ENCODE peak calls at places on chromosomes 13 and 19, in eight cellular contexts. Z is epithelial cell of esophagus; F is fibroblast of lung; P is adrenal gland; A is AG10803; U is CD8-positive, alpha-beta T cell; G is cardiac muscle cell; H is mammary epithelial cell. K is an unnamed sample.

GRCh38 chr13:33490461-33491327 is 205.1 kb upstream of the STARD13 start:
- DNase-seq in Z (no peak), F (no peak), P (no peak), A (peak), U (no peak), G (no peak), H (no peak), K (peak)

GRCh38 chr13:80340643-80341097 is 256 bp downstream of the SPRY2 start:
- DNase-seq in Z (peak), F (peak), P (peak), A (peak), U (no peak), G (no peak), H (no peak), K (no peak)

GRCh38 chr13:40503966-40504591 is 162.4 kb downstream of the FOXO1 start:
- DNase-seq in Z (peak), F (peak), P (no peak), A (peak), U (no peak), G (no peak), H (peak), K (peak)

GRCh38 chr19:55058781-55059610 is 4.0 kb downstream of the RDH13 start:
- DNase-seq in Z (no peak), F (no peak), P (no peak), A (no peak), U (no peak), G (no peak), H (no peak), K (no peak)

GRCh38 chr19:50555447-50556235 is 12.6 kb downstream of the LRRC4B start:
- DNase-seq in Z (no peak), F (no peak), P (no peak), A (no peak), U (no peak), G (peak), H (no peak), K (no peak)

GRCh38 chr13:31321457-31321856 is 121.7 kb downstream of the B3GLCT start:
- DNase-seq in Z (no peak), F (no peak), P (no peak), A (no peak), U (no peak), G (no peak), H (no peak), K (peak)

GRCh38 chr19:4256563-4256962 is 9.7 kb downstream of the YJU2 start:
- DNase-seq in Z (no peak), F (no peak), P (no peak), A (no peak), U (no peak), G (no peak), H (no peak), K (no peak)

GRCh38 chr19:10289836-10290438 is at the start of gene ICAM5:
- DNase-seq in Z (peak), F (no peak), P (no peak), A (no peak), U (peak), G (peak), H (no peak), K (no peak)

GRCh38 chr19:41821003-41821735 is 23.3 kb downstream of the LYPD4 start:
- DNase-seq in Z (peak), F (peak), P (no peak), A (no peak), U (peak), G (no peak), H (peak), K (peak)

GRCh38 chr13:43608400-43609137 is 178.2 kb downstream of the ENOX1 start:
- DNase-seq in Z (no peak), F (no peak), P (no peak), A (no peak), U (no peak), G (no peak), H (no peak), K (no peak)

GRCh38 chr19:44808463-44809371 is at the start of gene BCAM:
- DNase-seq in Z (peak), F (peak), P (peak), A (peak), U (no peak), G (peak), H (peak), K (no peak)

GRCh38 chr13:34357435-34358232 is 539.7 kb downstream of the RFC3 start:
- DNase-seq in Z (peak), F (peak), P (peak), A (peak), U (no peak), G (no peak), H (peak), K (peak)

GRCh38 chr19:10333758-10334339 is 520 bp upstream of the RAVER1 start:
- DNase-seq in Z (no peak), F (no peak), P (no peak), A (no peak), U (peak), G (peak), H (no peak), K (no peak)

GRCh38 chr19:10701955-10702307 is 692 bp downstream of the QTRT1 start:
- DNase-seq in Z (no peak), F (no peak), P (no peak), A (no peak), U (no peak), G (peak), H (no peak), K (no peak)

GRCh38 chr19:38213911-38214625 is 10.0 kb downstream of the DPF1 start:
- DNase-seq in Z (peak), F (peak), P (no peak), A (peak), U (peak), G (no peak), H (peak), K (peak)

GRCh38 chr13:51202477-51203046 is 19.6 kb upstream of the FAM124A start:
- DNase-seq in Z (no peak), F (no peak), P (no peak), A (no peak), U (no peak), G (no peak), H (no peak), K (no peak)

GRCh38 chr19:13234518-13234917 is 84.3 kb downstream of the IER2 start:
- DNase-seq in Z (no peak), F (peak), P (no peak), A (peak), U (peak), G (peak), H (no peak), K (no peak)

GRCh38 chr19:43455321-43456113 is 9.9 kb downstream of the LYPD3 start:
- DNase-seq in Z (peak), F (no peak), P (no peak), A (no peak), U (no peak), G (no peak), H (no peak), K (no peak)

GRCh38 chr13:109785141-109785891 is 1.1 kb downstream of the IRS2 start:
- DNase-seq in Z (peak), F (peak), P (peak), A (peak), U (peak), G (peak), H (peak), K (no peak)

GRCh38 chr19:41195675-41196497 is 2.9 kb downstream of the CYP2S1 start:
- DNase-seq in Z (peak), F (peak), P (no peak), A (no peak), U (no peak), G (no peak), H (peak), K (no peak)

GRCh38 chr13:111043575-111043982 is 71.5 kb upstream of the ARHGEF7 start:
- DNase-seq in Z (no peak), F (no peak), P (no peak), A (peak), U (no peak), G (no peak), H (peak), K (no peak)

GRCh38 chr19:10718205-10719196 is 622 bp downstream of the DNM2 start:
- DNase-seq in Z (peak), F (peak), P (peak), A (peak), U (peak), G (peak), H (peak), K (no peak)

GRCh38 chr19:2619076-2619475 is 83.4 kb downstream of the GNG7 start:
- DNase-seq in Z (no peak), F (no peak), P (no peak), A (no peak), U (no peak), G (no peak), H (no peak), K (no peak)

GRCh38 chr13:21234537-21234936 is 58.1 kb downstream of the MRPL57 start:
- DNase-seq in Z (no peak), F (no peak), P (no peak), A (peak), U (no peak), G (no peak), H (peak), K (no peak)

GRCh38 chr19:6414033-6414643 is 10.5 kb downstream of the KHSRP start:
- DNase-seq in Z (no peak), F (no peak), P (no peak), A (no peak), U (no peak), G (no peak), H (no peak), K (no peak)

GRCh38 chr19:3210347-3211017 is 14.0 kb upstream of the CELF5 start:
- DNase-seq in Z (peak), F (no peak), P (peak), A (no peak), U (peak), G (peak), H (peak), K (no peak)

GRCh38 chr13:80359459-80360297 is 18.8 kb upstream of the SPRY2 start:
- DNase-seq in Z (no peak), F (no peak), P (no peak), A (no peak), U (no peak), G (peak), H (no peak), K (no peak)

GRCh38 chr19:29326849-29327840 is 114.2 kb upstream of the UQCRFS1 start:
- DNase-seq in Z (no peak), F (no peak), P (no peak), A (no peak), U (no peak), G (no peak), H (no peak), K (no peak)

GRCh38 chr19:19643158-19644053 is at the start of gene GMIP:
- DNase-seq in Z (peak), F (peak), P (peak), A (peak), U (peak), G (peak), H (peak), K (no peak)

GRCh38 chr19:7641288-7642276 is 4.7 kb downstream of the STXBP2 start:
- DNase-seq in Z (no peak), F (no peak), P (no peak), A (no peak), U (no peak), G (no peak), H (no peak), K (no peak)
- TF ChIP-seq CTCF in Z (peak), F (no peak), P (no peak), A (no peak), U (no peak), G (peak), H (no peak), K (no peak)

DNA sequence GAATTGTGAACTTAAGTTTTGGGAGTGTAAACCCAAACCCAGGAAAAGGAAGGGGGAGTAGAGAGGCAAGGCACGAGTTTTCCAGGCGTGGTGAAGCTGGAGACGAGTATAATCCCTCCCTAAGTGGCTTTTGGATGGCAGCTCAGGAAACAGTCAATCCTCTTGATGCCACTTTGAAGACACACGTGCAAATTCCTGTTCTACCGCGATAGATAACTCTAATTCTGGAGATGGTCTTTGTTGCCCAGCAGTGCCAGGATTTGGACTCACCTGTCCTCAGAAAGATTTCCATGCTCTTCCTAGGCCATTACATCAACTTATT is 2.0 kb downstream of the HS6ST3 start:
- DNase-seq in Z (no peak), F (no peak), P (no peak), A (no peak), U (no peak), G (no peak), H (no peak), K (no peak)
- H3K4me3 ChIP-seq in Z (no peak), F (no peak), P (no peak), A (no peak), U (no peak), G (peak), H (no peak), K (no peak)

GRCh38 chr19:18478545-18479311 is 40.8 kb upstream of the ISYNA1 start:
- DNase-seq in Z (peak), F (peak), P (peak), A (peak), U (peak), G (no peak), H (peak), K (peak)

GRCh38 chr19:18476507-18477041 is 38.6 kb upstream of the ISYNA1 start:
- DNase-seq in Z (no peak), F (no peak), P (no peak), A (no peak), U (no peak), G (no peak), H (no peak), K (no peak)

GRCh38 chr19:18477974-18478373 is 40.0 kb upstream of the ISYNA1 start:
- DNase-seq in Z (no peak), F (no peak), P (no peak), A (no peak), U (no peak), G (no peak), H (no peak), K (no peak)

GRCh38 chr19:18475762-18476331 is 37.9 kb upstream of the ISYNA1 start:
- DNase-seq in Z (no peak), F (no peak), P (no peak), A (no peak), U (no peak), G (no peak), H (no peak), K (no peak)

DNA sequence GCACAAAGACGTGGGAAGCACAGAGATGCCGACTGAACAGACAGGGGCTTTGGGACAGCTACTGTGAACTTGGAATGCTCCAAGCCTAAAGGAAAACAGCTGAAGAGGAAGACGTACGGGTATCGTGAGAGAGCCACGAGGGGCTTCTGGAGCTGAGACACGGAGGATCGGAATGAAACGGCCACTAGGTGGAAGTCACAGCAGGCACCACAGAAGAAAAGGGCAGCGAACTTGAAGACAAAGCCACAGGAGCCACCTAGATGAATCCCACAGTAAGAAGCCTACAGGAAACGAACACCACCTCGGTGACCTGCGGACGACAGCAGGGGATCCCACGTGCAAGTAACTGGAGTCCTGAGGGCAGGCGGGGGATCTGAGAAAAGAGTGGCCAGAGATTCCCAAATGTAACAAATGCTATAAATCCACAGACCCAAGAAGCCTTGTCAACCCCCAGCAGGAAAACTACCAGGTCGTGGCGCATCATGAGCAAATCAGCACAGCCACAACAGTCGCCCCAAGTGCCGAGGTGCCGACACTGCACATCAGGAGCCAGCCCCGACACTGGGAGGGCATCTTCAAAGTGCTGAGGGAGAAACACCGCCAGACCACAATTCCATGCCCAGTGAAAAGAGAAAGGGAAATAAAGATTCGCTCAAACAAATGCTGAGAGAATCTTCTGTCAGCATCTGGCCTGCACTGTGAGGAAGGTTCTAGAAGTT is 39.3 kb upstream of the ISYNA1 start:
- DNase-seq in Z (no peak), F (no peak), P (no peak), A (no peak), U (no peak), G (no peak), H (no peak), K (no peak)
- TF ChIP-seq CTCF in Z (no peak), F (no peak), P (no peak), A (peak), U (no peak), G (no peak), H (no peak), K (peak)

GRCh38 chr19:32359581-32359980 is 14.2 kb downstream of the ZNF507 start:
- DNase-seq in Z (no peak), F (no peak), P (no peak), A (no peak), U (no peak), G (no peak), H (no peak), K (no peak)
- H3K4me3 ChIP-seq in Z (no peak), F (no peak), P (no peak), A (no peak), U (no peak), G (no peak), H (no peak), K (no peak)

DNA sequence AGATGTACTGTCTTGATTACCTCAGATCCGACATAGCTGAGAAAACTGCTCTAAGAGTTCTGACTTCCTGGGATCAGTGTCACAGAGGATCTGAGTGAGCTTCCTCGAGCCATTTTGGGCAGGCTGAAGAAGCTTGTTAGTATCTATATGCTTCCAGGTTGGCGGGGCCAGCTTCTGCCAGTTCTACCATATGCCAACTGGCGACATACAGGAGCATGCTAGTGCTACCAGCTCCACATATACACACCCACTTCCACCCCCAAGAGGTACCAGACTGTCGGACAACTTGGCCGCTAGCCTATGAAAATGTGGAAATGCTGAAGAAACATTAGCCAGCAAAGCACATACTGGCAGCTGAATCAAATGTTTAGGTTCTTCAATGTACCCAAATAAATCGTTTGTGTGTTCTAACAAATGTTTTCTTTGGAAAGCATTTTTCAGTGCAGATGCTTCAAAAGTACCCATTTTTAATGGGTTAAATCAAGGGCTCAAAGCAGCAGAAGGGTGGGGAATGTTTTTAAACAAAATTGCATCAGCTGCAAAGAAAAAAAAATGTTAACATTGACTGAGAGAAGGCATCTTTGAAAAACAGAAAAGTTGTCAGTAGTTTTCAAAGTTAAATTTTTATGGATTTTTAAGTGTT is 163.7 kb downstream of the KLF12 start:
- DNase-seq in Z (no peak), F (no peak), P (no peak), A (no peak), U (no peak), G (no peak), H (no peak), K (no peak)
- TF ChIP-seq CTCF in Z (no peak), F (no peak), P (no peak), A (no peak), U (no peak), G (no peak), H (no peak), K (no peak)

GRCh38 chr19:18176367-18177310 is 3.0 kb downstream of the IFI30 start:
- DNase-seq in Z (no peak), F (no peak), P (no peak), A (no peak), U (no peak), G (no peak), H (no peak), K (no peak)

GRCh38 chr19:18172331-18173053 is 1.1 kb upstream of the IFI30 start:
- DNase-seq in Z (no peak), F (no peak), P (no peak), A (no peak), U (no peak), G (no peak), H (no peak), K (no peak)

GRCh38 chr19:18173572-18174294 is at the start of gene IFI30:
- DNase-seq in Z (peak), F (no peak), P (peak), A (no peak), U (peak), G (peak), H (no peak), K (no peak)

GRCh38 chr19:18173054-18173571 is 500 bp upstream of the IFI30 start:
- DNase-seq in Z (no peak), F (no peak), P (peak), A (no peak), U (no peak), G (no peak), H (no peak), K (no peak)

GRCh38 chr19:18174983-18175382 is 1.4 kb downstream of the IFI30 start:
- DNase-seq in Z (no peak), F (no peak), P (no peak), A (no peak), U (no peak), G (no peak), H (no peak), K (no peak)
- H3K4me3 ChIP-seq in Z (peak), F (no peak), P (no peak), A (no peak), U (no peak), G (no peak), H (peak), K (no peak)

DNA sequence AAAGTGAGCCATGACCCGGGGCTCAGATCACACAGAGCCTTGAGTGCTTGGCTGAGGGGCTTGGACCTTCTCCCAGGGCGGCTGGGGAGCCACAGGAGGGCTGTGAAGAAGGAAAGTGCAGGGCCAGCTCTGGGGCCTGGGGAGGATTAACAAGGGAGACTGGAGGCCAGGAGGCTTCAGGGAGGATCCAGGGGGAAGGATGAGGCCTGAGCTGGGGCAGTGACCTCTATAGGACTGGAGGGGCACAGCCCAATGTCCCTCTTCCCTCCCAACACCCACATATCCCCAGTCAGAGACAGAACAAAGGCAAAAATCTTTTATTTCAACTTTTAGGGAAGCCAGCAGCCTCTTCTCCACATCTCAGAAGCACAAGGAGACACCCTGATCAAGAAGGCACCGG is 4.7 kb upstream of the SLC17A7 start:
- DNase-seq in Z (no peak), F (no peak), P (no peak), A (no peak), U (no peak), G (no peak), H (no peak), K (no peak)
- TF ChIP-seq CTCF in Z (no peak), F (no peak), P (no peak), A (no peak), U (no peak), G (no peak), H (no peak), K (no peak)